ENCODE peak calls at places on chromosomes 3 and 15, in five cellular contexts. Y, C, R, D and L are unnamed samples.

GRCh38 chr3:157135671-157136396 is 24.1 kb downstream of the CCNL1 start:
- DNase-seq in Y (no peak), C (no peak), R (no peak), D (peak; percentile 64), L (no peak)

GRCh38 chr3:156373654-156374053 is 181.3 kb downstream of the SSR3 start:
- DNase-seq in Y (no peak), C (no peak), R (no peak), D (no peak), L (no peak)

GRCh38 chr15:49895337-49896223 is 223.5 kb downstream of the ATP8B4 start:
- DNase-seq in Y (no peak), C (no peak), R (no peak), D (no peak), L (peak; percentile 27)

GRCh38 chr15:98289747-98290146 is 329.2 kb downstream of the ARRDC4 start:
- DNase-seq in Y (no peak), C (no peak), R (peak; percentile 11), D (no peak), L (no peak)

GRCh38 chr3:53844262-53845102 is 1.7 kb downstream of the CHDH start:
- DNase-seq in Y (no peak), C (no peak), R (no peak), D (peak; percentile 85), L (no peak)

GRCh38 chr3:106862067-106862466 is 515.2 kb upstream of the CCDC54 start:
- DNase-seq in Y (no peak), C (no peak), R (no peak), D (no peak), L (no peak)

GRCh38 chr15:44215594-44215993 is 20.5 kb upstream of the FRMD5 start:
- DNase-seq in Y (no peak), C (no peak), R (no peak), D (peak; percentile 74), L (no peak)

GRCh38 chr3:34864011-34864410 is 775.3 kb upstream of the ARPP21 start:
- DNase-seq in Y (no peak), C (no peak), R (no peak), D (no peak), L (no peak)

GRCh38 chr3:70526966-70527515 is 214.6 kb upstream of the MDFIC2 start:
- DNase-seq in Y (no peak), C (no peak), R (no peak), D (no peak), L (no peak)

GRCh38 chr3:186821429-186822367 is 15.4 kb upstream of the RFC4 start:
- DNase-seq in Y (no peak), C (no peak), R (no peak), D (peak; percentile 56), L (peak; percentile 40)

GRCh38 chr3:161489390-161489789 is 7.2 kb upstream of the OTOL1 start:
- DNase-seq in Y (no peak), C (peak; percentile 16), R (no peak), D (no peak), L (no peak)

GRCh38 chr15:33292718-33293307 is 18.0 kb upstream of the RYR3 start:
- DNase-seq in Y (peak; percentile 24), C (no peak), R (peak; percentile 70), D (peak; percentile 51), L (peak; percentile 68)

GRCh38 chr15:70535071-70535954 is 228.0 kb downstream of the UACA start:
- DNase-seq in Y (no peak), C (no peak), R (peak; percentile 39), D (no peak), L (no peak)

GRCh38 chr3:185976977-185977678 is 39.3 kb upstream of the TRA2B start:
- DNase-seq in Y (peak; percentile 65), C (peak; percentile 42), R (peak; percentile 93), D (peak; percentile 46), L (peak; percentile 68)

GRCh38 chr15:71707230-71708051 is 102.9 kb upstream of the NR2E3 start:
- DNase-seq in Y (no peak), C (no peak), R (no peak), D (no peak), L (no peak)

GRCh38 chr15:41550066-41550805 is 6.2 kb upstream of the RPAP1 start:
- DNase-seq in Y (no peak), C (no peak), R (no peak), D (peak; percentile 44), L (no peak)

GRCh38 chr3:4983739-4984510 is 4.7 kb downstream of the BHLHE40 start:
- DNase-seq in Y (no peak), C (peak; percentile 95), R (no peak), D (no peak), L (no peak)

DNA sequence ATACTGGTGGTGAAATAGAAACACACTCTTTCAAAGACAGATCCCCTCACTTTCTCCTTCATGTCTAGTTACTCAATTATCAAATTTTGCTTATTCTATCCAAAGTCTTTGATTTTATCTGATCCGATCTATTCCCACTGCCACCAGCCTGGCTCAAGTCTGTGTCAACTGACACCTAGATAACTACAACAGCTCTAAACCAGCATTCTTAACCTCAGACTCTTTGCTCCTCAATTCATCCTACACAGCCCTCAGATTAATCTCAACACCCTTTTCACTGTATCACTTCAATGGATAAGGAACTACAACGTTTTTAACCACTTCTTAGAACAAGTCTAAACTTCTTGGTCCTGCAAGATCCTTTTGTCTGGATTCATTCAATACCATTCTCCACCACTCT is 9.1 kb downstream of the KPNA1 start:
- DNase-seq in Y (no peak), C (no peak), R (no peak), D (no peak), L (no peak)
- TF ChIP-seq SUZ12 in Y (no peak), C (no peak), R (no peak), D (no peak), L (no peak)

GRCh38 chr15:63107895-63108546 is 13.6 kb upstream of the LACTB start:
- DNase-seq in Y (no peak), C (no peak), R (peak; percentile 11), D (peak; percentile 98), L (no peak)
- TF ChIP-seq SUZ12 in Y (no peak), C (no peak), R (no peak), D (no peak), L (no peak)

GRCh38 chr3:119033393-119034255 is 1.0 kb downstream of the IGSF11 start:
- DNase-seq in Y (no peak), C (no peak), R (no peak), D (no peak), L (no peak)
- TF ChIP-seq SUZ12 in Y (no peak), C (no peak), R (no peak), D (no peak), L (no peak)

GRCh38 chr3:169668957-169669681 is 5.6 kb upstream of the MECOM start:
- DNase-seq in Y (peak; percentile 84), C (no peak), R (peak; percentile 87), D (peak; percentile 29), L (no peak)
- TF ChIP-seq SUZ12 in Y (no peak), C (no peak), R (no peak), D (no peak), L (no peak)

DNA sequence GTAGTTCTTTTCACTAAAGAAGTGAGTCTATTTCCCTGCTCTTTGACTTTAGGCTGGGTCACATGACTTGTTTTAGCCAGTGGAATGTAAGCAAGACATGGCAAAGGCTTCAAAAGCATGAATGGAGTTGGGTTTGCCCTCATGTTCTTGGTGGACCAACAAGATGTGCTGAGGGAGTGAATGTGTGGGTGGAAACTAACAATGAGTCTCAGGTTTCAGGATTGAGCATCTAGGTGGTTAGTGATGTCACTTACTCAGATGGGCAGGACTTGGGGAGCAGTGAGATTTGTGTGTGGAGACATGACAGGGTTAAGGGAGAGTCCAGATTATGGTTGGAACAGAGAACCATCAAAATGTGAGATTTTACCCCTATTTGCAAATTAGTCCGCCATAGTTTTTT is 181.4 kb upstream of the UBE2E1 start:
- DNase-seq in Y (no peak), C (peak; percentile 19), R (no peak), D (no peak), L (no peak)
- TF ChIP-seq SUZ12 in Y (no peak), C (no peak), R (no peak), D (no peak), L (no peak)

GRCh38 chr15:45376967-45377629 is 1.2 kb downstream of the GATM start:
- DNase-seq in Y (no peak), C (no peak), R (no peak), D (no peak), L (no peak)

GRCh38 chr15:45376300-45376928 is 1.9 kb downstream of the GATM start:
- DNase-seq in Y (no peak), C (no peak), R (no peak), D (no peak), L (no peak)

GRCh38 chr15:45373961-45374360 is 4.4 kb downstream of the GATM start:
- DNase-seq in Y (no peak), C (no peak), R (no peak), D (no peak), L (no peak)

GRCh38 chr15:45377630-45378148 is 655 bp downstream of the GATM start:
- DNase-seq in Y (no peak), C (no peak), R (peak; percentile 55), D (no peak), L (no peak)

DNA sequence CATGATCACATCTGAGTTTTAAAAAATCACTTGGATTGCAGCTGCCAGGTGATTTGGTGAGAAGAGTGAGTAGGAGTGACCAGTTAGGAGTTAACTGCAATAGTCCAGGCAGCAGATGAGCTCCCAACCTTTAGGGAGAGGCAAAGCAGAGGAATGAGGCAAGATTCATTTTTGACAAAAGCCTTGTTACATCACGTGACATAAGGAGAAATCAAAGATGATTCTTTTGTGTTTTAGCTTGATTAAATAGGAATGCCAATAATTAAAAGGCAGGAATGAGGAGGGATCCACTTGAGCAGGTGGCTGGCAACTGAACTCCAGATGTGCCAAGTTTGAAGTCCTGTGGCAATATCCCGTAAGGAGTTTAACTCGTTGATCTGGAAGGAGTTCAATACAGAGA is 2.5 kb downstream of the GATM start:
- DNase-seq in Y (no peak), C (no peak), R (no peak), D (no peak), L (no peak)
- TF ChIP-seq SUZ12 in Y (no peak), C (no peak), R (no peak), D (no peak), L (no peak)

GRCh38 chr15:65194826-65195541 is 9.8 kb upstream of the CLPX start:
- DNase-seq in Y (no peak), C (no peak), R (no peak), D (no peak), L (no peak)

GRCh38 chr15:65196637-65197336 is 11.6 kb upstream of the CLPX start:
- DNase-seq in Y (no peak), C (no peak), R (peak; percentile 56), D (no peak), L (no peak)

GRCh38 chr15:65195542-65196026 is 10.4 kb upstream of the CLPX start:
- DNase-seq in Y (no peak), C (no peak), R (no peak), D (no peak), L (no peak)

GRCh38 chr15:65189102-65189740 is 4.1 kb upstream of the CLPX start:
- DNase-seq in Y (peak; percentile 38), C (no peak), R (peak; percentile 56), D (peak; percentile 54), L (peak; percentile 58)

GRCh38 chr15:65192016-65192415 is 6.9 kb upstream of the CLPX start:
- DNase-seq in Y (no peak), C (no peak), R (no peak), D (peak; percentile 55), L (no peak)
- TF ChIP-seq SUZ12 in Y (no peak), C (no peak), R (no peak), D (no peak), L (no peak)